ENCODE peak calls at places on chromosomes 12 and 14, in ten cellular contexts. One of them, this sample, is unnamed. For H3K4me1, the result is how much of the 10 kb centered on the place peaks cover.

GRCh38 chr12:110022980-110023633 is 23.9 kb downstream of the ANKRD13A start:
- DNase-seq in A549: no peak
- DNase-seq in fibroblast of lung: peak
- DNase-seq in GM12878: no peak
- DNase-seq in neural progenitor cell: peak
- DNase-seq in IMR-90: peak
- DNase-seq in mammary epithelial cell: peak
- DNase-seq in OCI-LY7: no peak
- DNase-seq in GM23248: peak
- DNase-seq in astrocyte: peak
- DNase-seq in this sample: no peak

GRCh38 chr12:53776872-53777271 is 25.1 kb upstream of the CISTR start:
- DNase-seq in astrocyte: no peak
- DNase-seq in GM12878: no peak
- DNase-seq in GM23248: no peak
- DNase-seq in A549: no peak
- DNase-seq in mammary epithelial cell: no peak
- DNase-seq in IMR-90: no peak
- DNase-seq in neural progenitor cell: no peak
- DNase-seq in fibroblast of lung: no peak
- DNase-seq in OCI-LY7: no peak
- DNase-seq in this sample: no peak

GRCh38 chr12:98838282-98838681 is 193.2 kb downstream of the APAF1 start:
- DNase-seq in OCI-LY7: no peak
- DNase-seq in neural progenitor cell: no peak
- DNase-seq in GM12878: no peak
- DNase-seq in mammary epithelial cell: no peak
- DNase-seq in astrocyte: peak
- DNase-seq in IMR-90: peak
- DNase-seq in GM23248: peak
- DNase-seq in fibroblast of lung: peak
- DNase-seq in A549: no peak
- DNase-seq in this sample: no peak

GRCh38 chr14:77838756-77839565 is 39.1 kb downstream of the ADCK1 start:
- DNase-seq in GM12878: no peak
- DNase-seq in mammary epithelial cell: no peak
- DNase-seq in neural progenitor cell: no peak
- DNase-seq in fibroblast of lung: no peak
- DNase-seq in IMR-90: no peak
- DNase-seq in OCI-LY7: no peak
- DNase-seq in GM23248: no peak
- DNase-seq in A549: no peak
- DNase-seq in astrocyte: no peak
- DNase-seq in this sample: no peak

GRCh38 chr12:90828621-90829020 is 126.4 kb downstream of the CCER1 start:
- DNase-seq in astrocyte: no peak
- DNase-seq in mammary epithelial cell: no peak
- DNase-seq in neural progenitor cell: no peak
- DNase-seq in OCI-LY7: no peak
- DNase-seq in GM12878: no peak
- DNase-seq in IMR-90: no peak
- DNase-seq in GM23248: no peak
- DNase-seq in fibroblast of lung: no peak
- DNase-seq in A549: no peak
- DNase-seq in this sample: no peak

GRCh38 chr12:83808591-83808990 is 1104.0 kb downstream of the SLC6A15 start:
- DNase-seq in GM23248: no peak
- DNase-seq in IMR-90: no peak
- DNase-seq in fibroblast of lung: no peak
- DNase-seq in neural progenitor cell: no peak
- DNase-seq in astrocyte: no peak
- DNase-seq in mammary epithelial cell: no peak
- DNase-seq in GM12878: no peak
- DNase-seq in A549: no peak
- DNase-seq in OCI-LY7: no peak
- DNase-seq in this sample: no peak

GRCh38 chr14:64612021-64612380 is 62.2 kb downstream of the PPP1R36 start:
- DNase-seq in astrocyte: peak
- DNase-seq in neural progenitor cell: no peak
- DNase-seq in mammary epithelial cell: no peak
- DNase-seq in GM23248: peak
- DNase-seq in IMR-90: peak
- DNase-seq in A549: peak
- DNase-seq in OCI-LY7: no peak
- DNase-seq in GM12878: no peak
- DNase-seq in fibroblast of lung: peak
- DNase-seq in this sample: no peak

GRCh38 chr14:102998393-102998792 is 59.0 kb downstream of the CDC42BPB start:
- DNase-seq in IMR-90: peak
- DNase-seq in mammary epithelial cell: no peak
- DNase-seq in GM12878: no peak
- DNase-seq in GM23248: peak
- DNase-seq in astrocyte: peak
- DNase-seq in neural progenitor cell: no peak
- DNase-seq in A549: no peak
- DNase-seq in fibroblast of lung: peak
- DNase-seq in OCI-LY7: no peak
- DNase-seq in this sample: no peak

GRCh38 chr12:1171657-1172056 is 180.6 kb downstream of the ERC1 start:
- DNase-seq in astrocyte: peak
- DNase-seq in A549: no peak
- DNase-seq in fibroblast of lung: peak
- DNase-seq in GM12878: no peak
- DNase-seq in OCI-LY7: peak
- DNase-seq in GM23248: no peak
- DNase-seq in mammary epithelial cell: no peak
- DNase-seq in neural progenitor cell: peak
- DNase-seq in IMR-90: no peak
- DNase-seq in this sample: peak

GRCh38 chr14:75280831-75281690 is 2.4 kb downstream of the FOS start:
- DNase-seq in astrocyte: no peak
- DNase-seq in neural progenitor cell: no peak
- DNase-seq in IMR-90: peak
- DNase-seq in GM23248: peak
- DNase-seq in A549: no peak
- DNase-seq in fibroblast of lung: peak
- DNase-seq in GM12878: no peak
- DNase-seq in OCI-LY7: no peak
- DNase-seq in mammary epithelial cell: peak
- DNase-seq in this sample: no peak

GRCh38 chr12:67364228-67364627 is 95.1 kb downstream of the CAND1 start:
- DNase-seq in neural progenitor cell: no peak
- DNase-seq in fibroblast of lung: no peak
- DNase-seq in GM23248: no peak
- DNase-seq in A549: no peak
- DNase-seq in astrocyte: peak
- DNase-seq in GM12878: no peak
- DNase-seq in OCI-LY7: no peak
- DNase-seq in mammary epithelial cell: no peak
- DNase-seq in IMR-90: no peak
- DNase-seq in this sample: no peak

GRCh38 chr14:101121399-101122113 is 218.0 kb upstream of the RTL1 start:
- DNase-seq in OCI-LY7: no peak
- DNase-seq in A549: no peak
- DNase-seq in fibroblast of lung: no peak
- DNase-seq in neural progenitor cell: no peak
- DNase-seq in GM12878: no peak
- DNase-seq in astrocyte: no peak
- DNase-seq in mammary epithelial cell: no peak
- DNase-seq in GM23248: no peak
- DNase-seq in IMR-90: no peak
- DNase-seq in this sample: no peak

GRCh38 chr12:44015333-44015941 is 179.6 kb downstream of the TMEM117 start:
- DNase-seq in astrocyte: peak
- DNase-seq in mammary epithelial cell: peak
- DNase-seq in GM23248: peak
- DNase-seq in IMR-90: peak
- DNase-seq in fibroblast of lung: peak
- DNase-seq in OCI-LY7: peak
- DNase-seq in A549: peak
- DNase-seq in neural progenitor cell: peak
- DNase-seq in GM12878: peak
- DNase-seq in this sample: peak

GRCh38 chr14:67704484-67705089 is 2.9 kb downstream of the RDH12 start:
- DNase-seq in IMR-90: peak
- DNase-seq in neural progenitor cell: peak
- DNase-seq in mammary epithelial cell: peak
- DNase-seq in GM23248: peak
- DNase-seq in astrocyte: peak
- DNase-seq in fibroblast of lung: peak
- DNase-seq in GM12878: peak
- DNase-seq in A549: peak
- DNase-seq in OCI-LY7: peak
- DNase-seq in this sample: peak

GRCh38 chr12:1518763-1519516 is 75.4 kb downstream of the FBXL14 start:
- DNase-seq in fibroblast of lung: peak
- DNase-seq in mammary epithelial cell: peak
- DNase-seq in GM23248: peak
- DNase-seq in astrocyte: peak
- DNase-seq in A549: no peak
- DNase-seq in OCI-LY7: no peak
- DNase-seq in GM12878: no peak
- DNase-seq in IMR-90: peak
- DNase-seq in neural progenitor cell: no peak
- DNase-seq in this sample: no peak

GRCh38 chr12:120358412-120359158 is 10.4 kb downstream of the MSI1 start:
- DNase-seq in fibroblast of lung: no peak
- DNase-seq in mammary epithelial cell: no peak
- DNase-seq in astrocyte: no peak
- DNase-seq in neural progenitor cell: peak
- DNase-seq in IMR-90: no peak
- DNase-seq in GM23248: no peak
- DNase-seq in OCI-LY7: no peak
- DNase-seq in A549: no peak
- DNase-seq in GM12878: no peak
- DNase-seq in this sample: no peak

GRCh38 chr14:53355581-53356112 is 202.5 kb upstream of the DDHD1 start:
- DNase-seq in astrocyte: peak
- DNase-seq in GM23248: peak
- DNase-seq in mammary epithelial cell: peak
- DNase-seq in GM12878: no peak
- DNase-seq in A549: peak
- DNase-seq in fibroblast of lung: peak
- DNase-seq in IMR-90: peak
- DNase-seq in neural progenitor cell: peak
- DNase-seq in OCI-LY7: no peak
- DNase-seq in this sample: no peak

GRCh38 chr12:71440393-71441349 is 1.1 kb downstream of the LGR5 start:
- DNase-seq in GM23248: peak
- DNase-seq in neural progenitor cell: peak
- DNase-seq in A549: no peak
- DNase-seq in GM12878: no peak
- DNase-seq in astrocyte: no peak
- DNase-seq in IMR-90: no peak
- DNase-seq in fibroblast of lung: peak
- DNase-seq in mammary epithelial cell: no peak
- DNase-seq in OCI-LY7: no peak
- DNase-seq in this sample: no peak

GRCh38 chr12:65334534-65334933 is 56.1 kb downstream of the MSRB3 start:
- DNase-seq in A549: no peak
- DNase-seq in OCI-LY7: no peak
- DNase-seq in fibroblast of lung: no peak
- DNase-seq in mammary epithelial cell: peak
- DNase-seq in IMR-90: peak
- DNase-seq in neural progenitor cell: no peak
- DNase-seq in GM23248: peak
- DNase-seq in GM12878: no peak
- DNase-seq in astrocyte: no peak
- DNase-seq in this sample: no peak
- H3K4me2 ChIP-seq in A549: peak
- H3K4me2 ChIP-seq in OCI-LY7: no peak
- H3K4me2 ChIP-seq in fibroblast of lung: no peak
- H3K4me2 ChIP-seq in mammary epithelial cell: no peak
- H3K4me2 ChIP-seq in IMR-90: no peak
- H3K4me2 ChIP-seq in neural progenitor cell: no peak
- H3K4me2 ChIP-seq in GM23248: no peak
- H3K4me2 ChIP-seq in GM12878: no peak
- H3K4me2 ChIP-seq in astrocyte: no peak
- H3K4me2 ChIP-seq in this sample: no peak

GRCh38 chr12:88931598-88931997 is 351.3 kb upstream of the KITLG start:
- DNase-seq in fibroblast of lung: peak
- DNase-seq in neural progenitor cell: peak
- DNase-seq in mammary epithelial cell: no peak
- DNase-seq in astrocyte: peak
- DNase-seq in GM23248: no peak
- DNase-seq in OCI-LY7: no peak
- DNase-seq in A549: no peak
- DNase-seq in IMR-90: no peak
- DNase-seq in GM12878: no peak
- DNase-seq in this sample: no peak
- H3K4me1 ChIP-seq in fibroblast of lung: under half
- H3K4me1 ChIP-seq in neural progenitor cell: under half
- H3K4me1 ChIP-seq in mammary epithelial cell: under half
- H3K4me1 ChIP-seq in astrocyte: under half
- H3K4me1 ChIP-seq in GM23248: under half
- H3K4me1 ChIP-seq in OCI-LY7: under half
- H3K4me1 ChIP-seq in A549: under half
- H3K4me1 ChIP-seq in IMR-90: under half
- H3K4me1 ChIP-seq in GM12878: under half
- H3K4me1 ChIP-seq in this sample: under half

DNA sequence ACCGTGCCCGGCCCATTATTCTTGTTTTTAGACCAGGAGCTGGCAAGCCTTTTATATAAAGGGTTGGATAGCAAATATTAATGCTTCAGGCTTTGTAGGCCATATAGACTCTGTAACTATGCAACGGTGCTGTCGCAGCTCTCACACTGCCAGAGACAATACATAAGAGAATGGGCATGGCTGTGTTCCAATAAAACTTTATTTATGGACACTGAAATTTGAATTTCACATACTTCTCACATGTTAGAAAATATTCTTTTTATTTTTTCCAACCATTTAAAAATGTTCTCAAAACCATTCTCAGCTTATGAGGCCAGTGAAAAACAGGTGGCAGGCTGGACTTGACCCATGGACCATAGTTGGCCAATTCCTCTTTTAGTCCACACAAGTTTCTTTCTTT is 13.0 kb upstream of the CDK2AP1 start:
- DNase-seq in GM12878: no peak
- DNase-seq in GM23248: no peak
- DNase-seq in neural progenitor cell: no peak
- DNase-seq in IMR-90: no peak
- DNase-seq in astrocyte: no peak
- DNase-seq in A549: no peak
- DNase-seq in fibroblast of lung: no peak
- DNase-seq in mammary epithelial cell: no peak
- DNase-seq in OCI-LY7: no peak
- DNase-seq in this sample: no peak
- H3K4me2 ChIP-seq in GM12878: no peak
- H3K4me2 ChIP-seq in GM23248: no peak
- H3K4me2 ChIP-seq in neural progenitor cell: no peak
- H3K4me2 ChIP-seq in IMR-90: no peak
- H3K4me2 ChIP-seq in astrocyte: no peak
- H3K4me2 ChIP-seq in A549: no peak
- H3K4me2 ChIP-seq in fibroblast of lung: no peak
- H3K4me2 ChIP-seq in mammary epithelial cell: no peak
- H3K4me2 ChIP-seq in OCI-LY7: no peak
- H3K4me2 ChIP-seq in this sample: no peak

DNA sequence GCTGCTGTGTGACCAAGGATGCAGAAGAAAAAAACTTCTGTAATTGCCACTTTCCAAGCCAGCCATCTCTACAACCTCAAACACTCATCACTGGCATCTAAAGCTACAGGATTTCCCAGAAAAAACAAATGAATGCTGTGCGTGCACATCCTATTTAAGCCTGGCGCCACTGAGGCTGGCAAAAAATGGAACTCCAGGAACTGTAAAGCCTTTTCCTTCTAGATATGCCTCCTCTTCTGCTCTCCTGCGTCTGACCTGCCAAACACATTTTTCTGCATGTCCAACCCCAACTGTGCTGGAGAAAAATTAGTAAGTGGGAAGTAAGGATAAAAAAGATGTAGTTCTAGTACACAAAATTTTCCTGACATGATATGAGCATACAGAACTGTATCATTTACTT is 184.9 kb downstream of the ITPR2 start:
- DNase-seq in fibroblast of lung: peak
- DNase-seq in neural progenitor cell: no peak
- DNase-seq in IMR-90: no peak
- DNase-seq in A549: no peak
- DNase-seq in OCI-LY7: no peak
- DNase-seq in astrocyte: peak
- DNase-seq in GM23248: no peak
- DNase-seq in mammary epithelial cell: no peak
- DNase-seq in GM12878: no peak
- DNase-seq in this sample: no peak
- H3K4me1 ChIP-seq in fibroblast of lung: under half
- H3K4me1 ChIP-seq in neural progenitor cell: under half
- H3K4me1 ChIP-seq in IMR-90: under half
- H3K4me1 ChIP-seq in A549: under half
- H3K4me1 ChIP-seq in OCI-LY7: under half
- H3K4me1 ChIP-seq in astrocyte: under half
- H3K4me1 ChIP-seq in GM23248: under half
- H3K4me1 ChIP-seq in mammary epithelial cell: under half
- H3K4me1 ChIP-seq in GM12878: under half
- H3K4me1 ChIP-seq in this sample: under half